ENCODE peak calls at places on chromosome 18, in eight cellular contexts. C is esophagus squamous epithelium; U is fibroblast of lung; Q is lung; O is choroid plexus epithelial cell; Y is GM23338; J is CD8-positive, alpha-beta T cell; D is tibial artery. M is an unnamed sample.

GRCh38 chr18:63477972-63478371 is 1.2 kb downstream of the SERPINB5 start:
- DNase-seq in C (no peak), U (no peak), Q (no peak), O (no peak), Y (no peak), J (no peak), D (no peak), M (peak)

GRCh38 chr18:59446012-59446411 is 86.9 kb upstream of the LMAN1 start:
- DNase-seq in C (no peak), U (peak), Q (no peak), O (peak), Y (peak), J (no peak), D (no peak), M (peak)

GRCh38 chr18:67381608-67382150 is 134.8 kb downstream of the DSEL start:
- DNase-seq in C (no peak), U (no peak), Q (no peak), O (no peak), Y (no peak), J (no peak), D (no peak), M (no peak)

GRCh38 chr18:56391933-56392590 is 246.3 kb downstream of the TXNL1 start:
- DNase-seq in C (no peak), U (no peak), Q (no peak), O (no peak), Y (no peak), J (no peak), D (no peak), M (no peak)

GRCh38 chr18:57741273-57741672 is 61.8 kb downstream of the ATP8B1 start:
- DNase-seq in C (no peak), U (peak), Q (no peak), O (no peak), Y (no peak), J (no peak), D (no peak), M (peak)

GRCh38 chr18:7728297-7728696 is 161.2 kb downstream of the PTPRM start:
- DNase-seq in C (no peak), U (no peak), Q (no peak), O (no peak), Y (peak), J (no peak), D (no peak), M (no peak)

GRCh38 chr18:36812686-36813085 is 16.1 kb downstream of the TPGS2 start:
- DNase-seq in C (no peak), U (no peak), Q (no peak), O (peak), Y (no peak), J (no peak), D (peak), M (peak)

GRCh38 chr18:63339920-63340484 is 20.4 kb upstream of the BCL2 start:
- DNase-seq in C (no peak), U (peak), Q (no peak), O (peak), Y (peak), J (peak), D (no peak), M (peak)

GRCh38 chr18:37869051-37869450 is 303.5 kb upstream of the CELF4 start:
- DNase-seq in C (no peak), U (no peak), Q (no peak), O (no peak), Y (no peak), J (no peak), D (no peak), M (no peak)

GRCh38 chr18:45009766-45010165 is 329.1 kb downstream of the SETBP1 start:
- DNase-seq in C (no peak), U (peak), Q (no peak), O (no peak), Y (no peak), J (no peak), D (no peak), M (no peak)

GRCh38 chr18:62616331-62616805 is 93.5 kb downstream of the ZCCHC2 start:
- DNase-seq in C (no peak), U (no peak), Q (no peak), O (peak), Y (no peak), J (no peak), D (no peak), M (no peak)

GRCh38 chr18:70433001-70433400 is 144.2 kb downstream of the SOCS6 start:
- DNase-seq in C (no peak), U (no peak), Q (no peak), O (no peak), Y (no peak), J (no peak), D (no peak), M (no peak)

GRCh38 chr18:45019469-45019868 is 338.8 kb downstream of the SETBP1 start:
- DNase-seq in C (no peak), U (no peak), Q (no peak), O (no peak), Y (no peak), J (no peak), D (no peak), M (no peak)

GRCh38 chr18:22344908-22345670 is 72.6 kb downstream of the CTAGE1 start:
- DNase-seq in C (no peak), U (peak), Q (no peak), O (peak), Y (no peak), J (peak), D (no peak), M (no peak)

GRCh38 chr18:41150316-41150715 is 804.7 kb upstream of the PIK3C3 start:
- DNase-seq in C (no peak), U (no peak), Q (no peak), O (no peak), Y (no peak), J (no peak), D (no peak), M (no peak)

GRCh38 chr18:58044370-58045264 is 591 bp downstream of the NEDD4L start:
- DNase-seq in C (peak), U (peak), Q (peak), O (peak), Y (peak), J (peak), D (peak), M (peak)

GRCh38 chr18:62452280-62452824 is 70.5 kb upstream of the ZCCHC2 start:
- DNase-seq in C (no peak), U (no peak), Q (no peak), O (peak), Y (no peak), J (no peak), D (no peak), M (peak)

GRCh38 chr18:21444465-21445023 is 156.0 kb downstream of the ESCO1 start:
- DNase-seq in C (no peak), U (peak), Q (no peak), O (peak), Y (peak), J (no peak), D (no peak), M (peak)

GRCh38 chr18:66587430-66587829 is 16.5 kb downstream of the CDH19 start:
- DNase-seq in C (no peak), U (no peak), Q (no peak), O (no peak), Y (no peak), J (no peak), D (no peak), M (no peak)

GRCh38 chr18:48077291-48077690 is 146.8 kb upstream of the SMAD2 start:
- DNase-seq in C (no peak), U (no peak), Q (no peak), O (no peak), Y (no peak), J (no peak), D (no peak), M (no peak)

GRCh38 chr18:48819276-48819675 is 131.5 kb downstream of the SMAD7 start:
- DNase-seq in C (no peak), U (no peak), Q (no peak), O (no peak), Y (no peak), J (no peak), D (peak), M (no peak)

GRCh38 chr18:11398625-11399024 is 210.8 kb upstream of the SLC35G4 start:
- DNase-seq in C (no peak), U (no peak), Q (no peak), O (peak), Y (peak), J (no peak), D (no peak), M (peak)

GRCh38 chr18:59884331-59884730 is 15.5 kb upstream of the PMAIP1 start:
- DNase-seq in C (no peak), U (no peak), Q (no peak), O (peak), Y (no peak), J (no peak), D (no peak), M (no peak)

GRCh38 chr18:59353079-59353680 is 5.9 kb downstream of the LMAN1 start:
- DNase-seq in C (no peak), U (no peak), Q (no peak), O (peak), Y (no peak), J (no peak), D (no peak), M (peak)

GRCh38 chr18:45774065-45774521 is 50.1 kb downstream of the SLC14A1 start:
- DNase-seq in C (no peak), U (peak), Q (no peak), O (peak), Y (no peak), J (no peak), D (no peak), M (peak)

GRCh38 chr18:62460851-62461300 is 61.9 kb upstream of the ZCCHC2 start:
- DNase-seq in C (no peak), U (peak), Q (no peak), O (peak), Y (no peak), J (no peak), D (peak), M (peak)

GRCh38 chr18:43961713-43962112 is 684.4 kb upstream of the SYT4 start:
- DNase-seq in C (no peak), U (no peak), Q (no peak), O (no peak), Y (no peak), J (no peak), D (no peak), M (no peak)

GRCh38 chr18:23442958-23443357 is 10.1 kb upstream of the RIOK3 start:
- DNase-seq in C (no peak), U (no peak), Q (no peak), O (peak), Y (no peak), J (no peak), D (no peak), M (no peak)

GRCh38 chr18:48534364-48534763 is 4.5 kb upstream of the CTIF start:
- DNase-seq in C (no peak), U (peak), Q (no peak), O (peak), Y (no peak), J (no peak), D (no peak), M (peak)

GRCh38 chr18:54052259-54052658 is 172.2 kb downstream of the MBD2 start:
- DNase-seq in C (no peak), U (no peak), Q (no peak), O (no peak), Y (no peak), J (no peak), D (no peak), M (no peak)

GRCh38 chr18:58101291-58101706 is 57.3 kb downstream of the NEDD4L start:
- DNase-seq in C (no peak), U (no peak), Q (no peak), O (no peak), Y (no peak), J (no peak), D (no peak), M (no peak)

GRCh38 chr18:50099725-50100414 is 95.1 kb downstream of the MYO5B start:
- DNase-seq in C (no peak), U (peak), Q (no peak), O (peak), Y (no peak), J (no peak), D (no peak), M (no peak)

DNA sequence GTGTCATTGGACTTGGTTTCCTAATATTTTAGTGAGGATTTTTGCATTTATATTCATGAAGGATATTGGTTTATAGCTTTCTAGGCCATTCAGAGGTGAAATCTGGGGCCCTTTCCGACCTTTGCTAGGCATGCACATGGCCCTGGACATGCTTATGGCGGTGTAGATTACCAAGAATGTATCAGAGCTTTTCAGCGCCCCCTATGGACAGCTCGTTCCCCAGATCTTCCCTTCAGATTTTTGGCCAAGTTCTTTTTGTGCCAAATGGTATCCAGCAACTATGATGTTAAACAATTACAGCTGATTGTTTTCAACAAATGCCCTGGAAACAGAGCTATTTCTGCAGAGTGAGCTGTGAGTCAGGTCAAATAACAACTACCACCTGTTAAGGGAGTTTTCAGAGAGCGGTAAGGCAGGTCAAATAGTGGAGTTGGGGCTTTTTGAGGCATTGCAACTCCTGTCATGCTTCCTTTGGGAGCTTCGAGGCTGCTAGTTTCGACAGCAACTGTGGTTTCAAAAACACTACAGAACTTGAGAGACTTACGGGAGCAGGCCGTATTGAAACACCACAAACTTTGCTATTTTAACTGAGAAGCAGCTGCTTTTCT is 188.3 kb downstream of the ZNF516 start:
- DNase-seq in C (no peak), U (no peak), Q (no peak), O (no peak), Y (peak), J (no peak), D (no peak), M (no peak)
- TF ChIP-seq CTCF in C (no peak), U (no peak), Q (no peak), O (no peak), Y (peak), J (no peak), D (no peak), M (no peak)

DNA sequence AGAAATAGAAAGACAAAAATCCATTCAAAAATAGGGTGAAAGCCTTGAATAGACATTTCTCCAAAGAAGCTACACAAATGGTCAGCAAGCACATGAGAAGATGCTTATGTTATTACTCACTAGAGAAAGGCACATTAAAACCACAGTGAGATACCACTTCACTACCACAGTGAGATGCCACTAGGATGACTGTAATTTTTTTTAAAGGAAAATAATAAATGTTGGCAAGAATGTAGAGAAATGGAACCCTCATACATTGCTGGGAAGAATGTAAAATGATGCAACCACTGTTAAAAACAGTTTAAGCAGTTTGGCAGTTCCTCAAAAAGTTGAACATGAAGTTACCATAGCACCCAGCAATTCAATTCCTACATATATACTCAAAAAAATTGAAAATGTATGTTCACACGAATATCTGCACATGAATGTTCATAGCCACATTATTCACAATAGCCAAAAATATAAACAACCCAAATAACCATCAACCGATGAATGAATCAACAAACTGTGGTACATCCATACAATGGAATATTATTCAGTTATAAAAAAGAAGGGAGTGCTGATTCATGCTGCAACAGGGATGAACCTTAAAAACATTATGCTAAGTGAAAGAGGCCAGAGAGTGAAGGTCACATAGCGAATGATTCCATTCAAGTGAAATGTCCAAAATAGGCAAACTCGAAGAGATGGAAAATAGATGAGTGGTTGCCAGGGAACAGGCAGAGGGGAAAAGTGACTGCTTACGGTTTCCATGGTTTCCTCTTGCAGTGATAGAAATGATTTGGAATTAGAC is 156.3 kb upstream of the NDUFV2 start:
- DNase-seq in C (no peak), U (peak), Q (no peak), O (peak), Y (no peak), J (no peak), D (no peak), M (peak)
- H3K4me3 ChIP-seq in C (no peak), U (no peak), Q (no peak), O (no peak), Y (no peak), J (no peak), D (no peak), M (no peak)

GRCh38 chr18:33805592-33805991 is 227.6 kb downstream of the ASXL3 start:
- DNase-seq in C (no peak), U (no peak), Q (no peak), O (no peak), Y (no peak), J (no peak), D (no peak), M (no peak)
- TF ChIP-seq CTCF in C (no peak), U (no peak), Q (no peak), O (no peak), Y (no peak), J (no peak), D (no peak), M (no peak)

GRCh38 chr18:74453011-74453571 is 4.0 kb downstream of the DIPK1C start:
- DNase-seq in C (no peak), U (no peak), Q (no peak), O (no peak), Y (no peak), J (no peak), D (no peak), M (no peak)

GRCh38 chr18:74455386-74455785 is 1.7 kb downstream of the DIPK1C start:
- DNase-seq in C (no peak), U (no peak), Q (no peak), O (no peak), Y (no peak), J (no peak), D (no peak), M (no peak)

GRCh38 chr18:74456017-74456408 is 1.1 kb downstream of the DIPK1C start:
- DNase-seq in C (no peak), U (no peak), Q (no peak), O (no peak), Y (no peak), J (no peak), D (no peak), M (no peak)

GRCh38 chr18:74454279-74454741 is 2.8 kb downstream of the DIPK1C start:
- DNase-seq in C (no peak), U (no peak), Q (no peak), O (no peak), Y (no peak), J (no peak), D (no peak), M (no peak)

GRCh38 chr18:74453642-74454198 is 3.4 kb downstream of the DIPK1C start:
- DNase-seq in C (no peak), U (no peak), Q (no peak), O (no peak), Y (no peak), J (no peak), D (no peak), M (no peak)
- H3K4me3 ChIP-seq in C (no peak), U (no peak), Q (no peak), O (no peak), Y (no peak), J (no peak), D (no peak), M (no peak)

DNA sequence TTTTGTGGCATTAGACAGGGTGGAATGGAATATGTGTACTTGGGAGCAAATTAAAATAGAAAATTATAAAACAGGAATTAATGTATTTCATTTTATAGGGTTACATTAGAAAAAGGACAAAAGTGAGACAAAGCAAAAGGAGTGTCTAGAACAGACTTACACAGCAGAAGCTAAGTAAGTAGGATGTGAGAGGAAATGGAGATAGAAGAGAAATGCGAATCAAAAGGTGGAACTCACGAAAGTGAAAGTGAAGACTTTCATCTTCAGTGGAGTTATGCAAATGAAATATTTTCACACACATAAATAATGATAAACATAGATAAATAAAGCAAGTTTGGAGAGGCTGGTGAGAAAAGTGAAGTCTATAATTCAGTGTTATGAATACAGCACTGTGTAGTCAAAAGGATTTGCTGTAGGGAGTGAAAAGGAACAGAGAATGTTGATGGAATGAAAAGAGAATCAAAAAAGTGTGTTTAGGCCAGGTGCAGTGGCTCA is 94.8 kb downstream of the DLGAP1 start:
- DNase-seq in C (no peak), U (no peak), Q (no peak), O (no peak), Y (no peak), J (no peak), D (no peak), M (no peak)
- TF ChIP-seq CTCF in C (no peak), U (no peak), Q (no peak), O (no peak), Y (no peak), J (no peak), D (no peak), M (no peak)

DNA sequence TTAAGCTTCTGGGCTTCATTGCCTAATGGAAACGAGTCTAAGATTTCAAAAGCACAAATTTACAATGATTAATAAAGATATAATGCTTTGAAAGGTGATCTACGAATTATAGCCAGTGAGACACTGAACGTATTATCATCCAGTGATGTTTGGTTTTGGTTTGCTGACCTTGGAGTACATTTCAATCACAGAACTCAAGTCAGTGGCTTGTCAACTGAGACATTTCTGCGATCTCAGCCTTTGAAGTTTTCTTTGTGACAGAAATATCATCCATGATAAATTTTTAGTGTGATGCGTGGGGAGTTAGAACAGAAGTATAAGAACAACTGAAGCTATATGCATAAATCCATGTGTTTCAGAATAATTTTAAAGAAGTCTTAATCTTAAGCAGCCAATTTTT is 263.8 kb downstream of the TCF4 start:
- DNase-seq in C (no peak), U (no peak), Q (no peak), O (no peak), Y (no peak), J (no peak), D (no peak), M (no peak)
- H3K4me3 ChIP-seq in C (no peak), U (no peak), Q (no peak), O (no peak), Y (no peak), J (no peak), D (no peak), M (no peak)

GRCh38 chr18:24446953-24447537 is 13.4 kb upstream of the HRH4 start:
- DNase-seq in C (no peak), U (no peak), Q (no peak), O (peak), Y (peak), J (no peak), D (no peak), M (no peak)
- TF ChIP-seq CTCF in C (no peak), U (no peak), Q (no peak), O (peak), Y (no peak), J (no peak), D (no peak), M (peak)

DNA sequence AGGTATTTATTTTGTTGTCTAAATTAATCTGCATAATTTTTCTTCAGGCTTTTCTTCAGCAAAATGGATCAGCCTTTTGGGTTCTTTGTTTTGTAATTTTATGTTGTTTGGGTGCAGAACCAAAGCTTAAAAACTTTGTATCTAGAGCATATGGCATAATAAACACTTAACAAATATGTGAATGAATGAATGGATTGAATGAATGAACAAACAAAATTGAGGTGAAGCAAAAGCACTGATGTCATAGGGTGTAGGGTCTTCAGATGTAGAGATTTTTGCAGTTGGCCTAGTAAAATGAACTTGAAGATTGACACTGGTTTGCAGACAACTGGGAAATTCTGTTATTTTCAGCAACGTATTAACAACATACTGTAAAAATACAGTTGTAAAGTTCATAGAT is 17.3 kb downstream of the VAPA start:
- DNase-seq in C (no peak), U (no peak), Q (no peak), O (no peak), Y (no peak), J (no peak), D (no peak), M (no peak)
- H3K4me3 ChIP-seq in C (no peak), U (no peak), Q (no peak), O (no peak), Y (no peak), J (no peak), D (no peak), M (no peak)

M was measured in fibroblast of pulmonary artery.